ENCODE peak calls at places on chromosomes 3 and 15, in six cellular contexts. J is stimulated activated CD4-positive, alpha-beta T cell treated with anti-CD3 and anti-CD28 coated beads, Interleukin-2, amount 100 ng/mL, for 4 hours; P is mesendoderm; X is stimulated activated CD8-positive, alpha-beta memory T cell treated with anti-CD3 and anti-CD28 coated beads, Interleukin-15, amount 100 ng/mL, for 24 hours; A is fibroblast of pulmonary artery; G is NCI-H2029. D is an unnamed sample.

GRCh38 chr15:31467361-31467760 is 140.7 kb downstream of the KLF13 start:
- DNase-seq in J (no peak), P (no peak), X (no peak), A (no peak), G (no peak), D (no peak)

GRCh38 chr3:30156586-30157498 is 449.6 kb upstream of the TGFBR2 start:
- DNase-seq in J (no peak), P (no peak), X (no peak), A (peak), G (no peak), D (no peak)

GRCh38 chr3:64888165-64888564 is 200.4 kb upstream of the ADAMTS9 start:
- DNase-seq in J (no peak), P (no peak), X (no peak), A (peak), G (no peak), D (no peak)

GRCh38 chr3:197949767-197950660 is at the start of gene RPL35A:
- DNase-seq in J (peak), P (peak), X (peak), A (peak), G (peak), D (peak)

GRCh38 chr15:41018534-41018933 is 65.3 kb downstream of the CHAC1 start:
- DNase-seq in J (no peak), P (peak), X (no peak), A (peak), G (no peak), D (no peak)

GRCh38 chr3:170585008-170585936 is 603 bp downstream of the SLC7A14 start:
- DNase-seq in J (no peak), P (peak), X (no peak), A (no peak), G (no peak), D (no peak)

GRCh38 chr3:147387550-147388394 is 18.6 kb downstream of the ZIC4 start:
- DNase-seq in J (no peak), P (no peak), X (no peak), A (no peak), G (no peak), D (no peak)

GRCh38 chr3:140736863-140737460 is 59.1 kb downstream of the TRIM42 start:
- DNase-seq in J (no peak), P (peak), X (no peak), A (peak), G (peak), D (peak)

GRCh38 chr15:51046799-51047449 is 47.8 kb downstream of the TNFAIP8L3 start:
- DNase-seq in J (no peak), P (no peak), X (no peak), A (peak), G (no peak), D (no peak)

GRCh38 chr3:161977063-161977462 is 480.5 kb downstream of the OTOL1 start:
- DNase-seq in J (no peak), P (no peak), X (no peak), A (peak), G (no peak), D (no peak)

GRCh38 chr15:55108858-55109518 is 87.8 kb downstream of the RSL24D1 start:
- DNase-seq in J (peak), P (peak), X (peak), A (peak), G (no peak), D (peak)

D was measured in ACHN.